ENCODE peak calls at places on chromosomes 12 and 14, in five cellular contexts. R, L, T, Q and P are unnamed samples.

GRCh38 chr14:103744621-103745395 is 29.2 kb downstream of the ZFYVE21 start:
- DNase-seq in R (no peak), L (no peak), T (no peak), Q (no peak), P (no peak)

GRCh38 chr14:102909462-102909861 is 13.0 kb upstream of the AMN start:
- DNase-seq in R (no peak), L (no peak), T (no peak), Q (no peak), P (no peak)

GRCh38 chr14:21860172-21860571 is 186.6 kb upstream of the OR4E1 start:
- DNase-seq in R (peak), L (peak), T (no peak), Q (no peak), P (peak)

GRCh38 chr14:42869681-42870080 is 1263.0 kb downstream of the LRFN5 start:
- DNase-seq in R (no peak), L (no peak), T (peak), Q (no peak), P (no peak)

GRCh38 chr12:67415473-67415872 is 146.3 kb downstream of the CAND1 start:
- DNase-seq in R (peak), L (peak), T (peak), Q (no peak), P (peak)

GRCh38 chr12:109994262-109995175 is 1.6 kb downstream of the GIT2 start:
- DNase-seq in R (no peak), L (peak), T (no peak), Q (no peak), P (no peak)

GRCh38 chr14:22563987-22564386 is 25.0 kb downstream of the DAD1 start:
- DNase-seq in R (peak), L (no peak), T (no peak), Q (peak), P (no peak)

GRCh38 chr14:50231475-50232275 is at the start of gene SOS2:
- DNase-seq in R (peak), L (peak), T (peak), Q (peak), P (peak)

GRCh38 chr14:93759781-93760307 is 28.4 kb downstream of the PRIMA1 start:
- DNase-seq in R (no peak), L (no peak), T (no peak), Q (no peak), P (no peak)

GRCh38 chr12:32870716-32871115 is 25.9 kb downstream of the PKP2 start:
- DNase-seq in R (no peak), L (no peak), T (no peak), Q (no peak), P (no peak)

GRCh38 chr14:106657460-106657859 is 1131.1 kb downstream of the TMEM121 start:
- DNase-seq in R (peak), L (no peak), T (no peak), Q (no peak), P (peak)

GRCh38 chr12:2832550-2833127 is 2.2 kb downstream of the NRIP2 start:
- DNase-seq in R (no peak), L (no peak), T (no peak), Q (no peak), P (no peak)

GRCh38 chr12:15435597-15435996 is 113.3 kb downstream of the PTPRO start:
- DNase-seq in R (no peak), L (no peak), T (peak), Q (no peak), P (no peak)

GRCh38 chr12:94873368-94874085 is 130.0 kb downstream of the NDUFA12 start:
- DNase-seq in R (no peak), L (no peak), T (no peak), Q (no peak), P (peak)

GRCh38 chr12:119835068-119835467 is 42.1 kb downstream of the CIT start:
- DNase-seq in R (no peak), L (peak), T (peak), Q (no peak), P (no peak)

GRCh38 chr14:86279405-86279804 is 749.5 kb downstream of the FLRT2 start:
- DNase-seq in R (no peak), L (no peak), T (no peak), Q (no peak), P (no peak)

GRCh38 chr14:85416771-85417170 is 113.2 kb upstream of the FLRT2 start:
- DNase-seq in R (no peak), L (peak), T (peak), Q (no peak), P (no peak)

GRCh38 chr12:52645982-52646381 is 6.0 kb downstream of the KRT2 start:
- DNase-seq in R (no peak), L (no peak), T (no peak), Q (no peak), P (no peak)

GRCh38 chr14:75422169-75422568 is 5.7 kb upstream of the JDP2 start:
- DNase-seq in R (peak), L (peak), T (peak), Q (no peak), P (no peak)

GRCh38 chr12:108852674-108853073 is 4.7 kb downstream of the SSH1 start:
- DNase-seq in R (no peak), L (no peak), T (peak), Q (no peak), P (no peak)

GRCh38 chr12:108854453-108855283 is 2.7 kb downstream of the SSH1 start:
- DNase-seq in R (no peak), L (peak), T (peak), Q (peak), P (peak)

GRCh38 chr12:108853426-108853825 is 4.0 kb downstream of the SSH1 start:
- DNase-seq in R (no peak), L (no peak), T (no peak), Q (no peak), P (no peak)

GRCh38 chr12:108855284-108856169 is 1.9 kb downstream of the SSH1 start:
- DNase-seq in R (no peak), L (peak), T (peak), Q (no peak), P (no peak)

DNA sequence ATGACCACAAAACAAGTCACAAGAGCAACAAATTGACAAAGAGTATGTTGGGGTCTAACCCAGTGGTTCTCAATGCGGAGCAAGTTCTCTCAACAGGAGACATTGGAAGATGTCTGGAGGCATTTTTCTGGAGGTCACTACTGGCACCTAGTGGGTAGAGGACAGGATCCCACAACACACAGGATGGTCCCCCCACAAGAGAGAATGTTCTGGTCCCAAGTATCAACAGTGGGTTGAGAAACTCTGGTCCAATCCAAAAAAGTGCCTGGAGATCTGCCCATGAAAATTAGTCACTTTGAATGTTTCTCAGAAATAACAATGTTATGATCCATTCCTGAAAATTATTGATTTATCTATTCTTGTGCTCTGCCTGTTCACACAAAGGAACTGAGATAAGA is 3.3 kb downstream of the SSH1 start:
- DNase-seq in R (no peak), L (peak), T (peak), Q (peak), P (no peak)
- TF ChIP-seq CTCF in R (no peak), L (peak), T (peak), Q (peak), P (peak)

GRCh38 chr14:69332782-69333395 is 65.2 kb downstream of the ERH start:
- DNase-seq in R (no peak), L (no peak), T (no peak), Q (no peak), P (no peak)

GRCh38 chr14:69337984-69338383 is 60.1 kb downstream of the ERH start:
- DNase-seq in R (no peak), L (no peak), T (no peak), Q (no peak), P (no peak)

GRCh38 chr14:69333791-69334337 is 64.2 kb downstream of the ERH start:
- DNase-seq in R (peak), L (no peak), T (no peak), Q (no peak), P (no peak)

GRCh38 chr14:69334576-69334975 is 63.5 kb downstream of the ERH start:
- DNase-seq in R (no peak), L (no peak), T (no peak), Q (no peak), P (no peak)

GRCh38 chr14:69335421-69335820 is 62.7 kb downstream of the ERH start:
- DNase-seq in R (peak), L (peak), T (peak), Q (no peak), P (no peak)
- TF ChIP-seq CTCF in R (no peak), L (no peak), T (no peak), Q (no peak), P (no peak)

GRCh38 chr12:113005759-113006158 is 27.4 kb downstream of the OAS2 start:
- DNase-seq in R (no peak), L (peak), T (no peak), Q (no peak), P (no peak)
- TF ChIP-seq CTCF in R (peak), L (peak), T (peak), Q (peak), P (no peak)

GRCh38 chr12:12353807-12354206 is 3.1 kb upstream of the BORCS5 start:
- DNase-seq in R (no peak), L (no peak), T (no peak), Q (no peak), P (no peak)

GRCh38 chr12:12356467-12356885 is 402 bp upstream of the BORCS5 start:
- DNase-seq in R (peak), L (no peak), T (no peak), Q (no peak), P (no peak)

GRCh38 chr12:12357697-12358476 is 1.0 kb downstream of the BORCS5 start:
- DNase-seq in R (peak), L (peak), T (peak), Q (no peak), P (peak)

GRCh38 chr12:12358528-12358927 is 1.6 kb downstream of the BORCS5 start:
- DNase-seq in R (no peak), L (no peak), T (no peak), Q (no peak), P (no peak)

DNA sequence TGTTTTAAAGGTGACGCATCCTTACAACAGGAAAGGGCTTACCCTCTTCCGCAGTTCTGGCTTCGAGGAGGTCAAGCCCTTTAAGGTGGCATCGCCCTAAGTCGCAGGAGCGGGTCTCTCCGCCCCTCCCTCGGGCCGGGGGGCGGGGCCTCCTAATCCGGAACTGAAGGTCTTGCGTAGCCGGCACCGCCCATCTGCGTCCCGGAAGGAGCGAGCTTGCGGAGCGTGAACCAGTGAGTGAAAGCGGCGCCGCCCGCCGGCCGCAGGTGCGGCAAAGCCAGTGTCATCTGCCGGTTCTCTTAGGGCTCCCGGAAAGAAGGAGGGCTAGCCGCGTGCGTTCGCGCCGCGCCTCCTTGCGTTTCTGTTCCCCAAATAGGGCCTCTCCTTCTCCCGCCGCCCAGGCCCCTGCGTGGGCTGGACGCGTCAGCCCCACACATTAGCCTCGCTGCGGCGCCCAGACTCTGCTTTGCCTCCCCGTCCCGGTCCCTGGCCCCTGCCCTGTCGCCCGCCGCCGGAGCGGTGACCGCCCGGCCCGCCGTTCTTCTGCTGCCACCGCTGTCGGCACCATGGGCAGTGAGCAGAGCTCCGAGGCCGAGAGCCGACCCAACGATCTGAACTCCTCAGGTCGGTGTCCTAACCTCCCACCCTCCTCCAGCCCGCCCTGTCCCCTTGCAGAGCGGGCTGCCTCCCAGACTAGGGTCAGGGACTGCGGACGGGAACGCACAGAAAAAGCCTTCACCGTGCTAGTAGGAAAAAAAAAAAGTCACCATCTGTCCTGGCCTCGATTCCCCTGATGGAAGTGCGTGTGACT is at the start of gene BORCS5:
- DNase-seq in R (peak), L (peak), T (peak), Q (peak), P (peak)
- TF ChIP-seq CTCF in R (peak), L (peak), T (no peak), Q (peak), P (peak)

GRCh38 chr12:6273209-6273928 is 37.1 kb upstream of the PLEKHG6 start:
- DNase-seq in R (no peak), L (no peak), T (no peak), Q (no peak), P (peak)
- TF ChIP-seq CTCF in R (no peak), L (no peak), T (no peak), Q (no peak), P (no peak)

DNA sequence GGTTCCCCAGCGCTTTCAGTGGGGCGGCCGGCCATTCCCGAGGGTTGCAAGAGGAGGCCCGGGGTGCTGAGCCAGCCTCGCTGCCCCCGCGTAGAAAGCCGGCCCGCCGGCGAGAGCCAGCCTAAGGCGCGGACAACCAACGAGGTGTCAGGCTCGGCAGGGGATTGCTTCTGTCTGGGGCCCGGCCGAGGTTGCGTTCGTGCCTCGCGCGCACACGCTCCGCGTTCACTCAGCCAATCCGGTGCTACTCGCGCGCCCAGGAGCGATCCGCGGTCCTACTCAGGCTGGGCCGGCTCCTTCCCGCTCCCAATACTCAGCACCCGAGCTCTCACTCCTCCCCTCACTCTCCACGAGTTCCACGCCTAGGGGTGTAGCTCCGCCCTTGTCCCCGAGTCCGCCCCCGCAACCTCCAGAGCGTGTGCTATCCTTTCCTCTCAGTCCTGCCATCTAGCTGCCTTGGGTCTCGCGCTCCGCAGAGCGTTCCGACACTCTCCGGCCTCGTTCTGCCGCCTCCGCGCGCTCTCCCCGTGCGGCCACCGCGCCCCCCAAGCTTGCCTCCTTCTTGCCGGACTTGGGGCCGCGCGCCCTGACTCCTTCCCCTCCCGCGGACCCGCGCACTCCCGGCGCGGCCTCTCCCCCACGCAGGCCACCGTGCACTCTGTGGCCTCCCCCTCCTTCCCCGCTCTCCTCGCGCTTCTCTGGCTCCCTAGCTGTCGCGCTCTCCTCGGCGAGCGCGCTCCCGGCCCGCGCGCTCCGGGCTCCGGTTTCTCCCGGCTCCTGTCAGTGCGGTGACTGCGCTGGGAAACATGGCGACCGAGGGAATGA is at the start of gene GPHN:
- DNase-seq in R (peak), L (peak), T (peak), Q (peak), P (peak)
- TF ChIP-seq CTCF in R (no peak), L (no peak), T (peak), Q (peak), P (peak)

GRCh38 chr14:60266021-60266937 is 17.3 kb downstream of the PPM1A start:
- DNase-seq in R (peak), L (peak), T (no peak), Q (no peak), P (no peak)
- TF ChIP-seq CTCF in R (peak), L (peak), T (peak), Q (peak), P (no peak)

GRCh38 chr14:31952573-31952972 is 124.5 kb upstream of the ARHGAP5 start:
- DNase-seq in R (no peak), L (no peak), T (no peak), Q (no peak), P (no peak)

GRCh38 chr14:31949709-31950108 is 127.4 kb upstream of the ARHGAP5 start:
- DNase-seq in R (no peak), L (peak), T (peak), Q (no peak), P (no peak)

GRCh38 chr14:31950760-31951637 is 126.1 kb upstream of the ARHGAP5 start:
- DNase-seq in R (no peak), L (peak), T (peak), Q (no peak), P (no peak)

GRCh38 chr14:31951638-31951964 is 125.5 kb upstream of the ARHGAP5 start:
- DNase-seq in R (no peak), L (no peak), T (no peak), Q (no peak), P (no peak)

GRCh38 chr14:31950331-31950730 is 126.8 kb upstream of the ARHGAP5 start:
- DNase-seq in R (no peak), L (no peak), T (no peak), Q (no peak), P (no peak)
- TF ChIP-seq CTCF in R (no peak), L (no peak), T (no peak), Q (no peak), P (no peak)

DNA sequence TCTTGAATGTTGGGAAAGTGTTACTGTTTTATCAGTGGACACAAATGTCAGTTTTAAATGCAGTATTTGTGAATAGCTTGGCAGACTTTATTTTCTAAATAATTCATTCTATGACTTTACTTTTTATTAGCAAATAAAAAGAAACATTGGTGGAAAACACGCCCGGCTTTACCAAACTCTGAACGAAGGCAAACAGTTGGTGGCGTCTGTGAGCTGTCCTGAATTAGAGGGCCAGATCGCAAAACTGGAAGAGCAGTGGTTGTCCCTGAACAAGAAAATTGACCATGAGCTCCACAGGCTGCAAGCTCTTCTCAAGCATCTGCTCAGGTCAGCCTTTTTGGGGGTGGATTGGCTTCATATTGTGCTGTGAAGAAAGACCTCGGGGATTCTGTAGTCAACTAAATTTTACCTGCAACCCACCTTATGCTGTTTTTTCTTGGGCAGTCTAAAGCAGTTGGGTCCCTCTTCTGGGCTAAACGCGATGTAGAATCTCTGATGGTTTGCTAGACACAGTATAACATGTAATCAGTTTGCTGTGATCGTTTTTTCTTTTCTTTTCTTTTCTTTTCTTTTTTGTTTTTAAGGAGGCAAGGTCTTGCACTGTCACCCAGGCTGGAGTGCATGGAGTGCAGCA is 156.4 kb downstream of the ESR2 start:
- DNase-seq in R (no peak), L (peak), T (peak), Q (no peak), P (peak)
- TF ChIP-seq CTCF in R (no peak), L (peak), T (peak), Q (peak), P (no peak)

DNA sequence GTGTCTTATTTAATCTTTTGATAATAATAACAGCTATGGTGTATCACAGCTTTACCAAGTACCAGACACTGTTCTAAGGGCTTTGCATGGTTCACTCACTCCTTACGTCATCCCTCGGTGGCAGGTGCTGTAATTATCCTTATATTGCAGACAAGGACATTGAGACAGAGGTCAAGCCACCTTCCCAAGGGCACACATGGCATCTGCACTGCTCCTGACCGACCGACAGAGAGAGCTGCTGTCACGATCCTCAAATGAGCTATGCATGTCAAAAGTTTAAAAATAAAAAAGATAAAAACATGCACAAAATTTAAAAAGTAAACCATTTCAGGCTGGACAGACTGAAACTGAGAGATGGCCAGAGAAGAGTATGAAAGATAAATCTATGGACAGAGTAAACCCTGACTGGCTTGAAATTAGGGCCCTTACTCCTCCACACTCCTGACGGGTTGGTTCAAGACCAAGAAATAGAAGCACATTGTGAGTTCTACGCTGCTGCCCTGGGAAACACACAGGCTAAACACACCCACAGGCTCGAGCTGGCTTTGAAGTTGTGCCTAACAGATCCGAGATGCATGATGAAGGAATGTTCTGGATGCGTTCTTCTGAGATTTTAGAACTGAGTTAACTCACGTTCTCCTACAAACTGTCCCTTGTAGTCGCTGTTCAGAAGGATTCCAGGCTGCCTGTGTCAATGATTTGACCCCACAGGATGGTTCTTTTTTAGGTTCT is 268.7 kb downstream of the ZFP36L1 start:
- DNase-seq in R (no peak), L (no peak), T (no peak), Q (no peak), P (no peak)
- TF ChIP-seq CTCF in R (no peak), L (no peak), T (no peak), Q (no peak), P (no peak)